ENCODE peak calls at places on chromosomes 13 and 19, in five cellular contexts. K, S, F, G and Q are unnamed samples. For H3K36me3, the result is how much of the 10 kb centered on the place peaks cover.

GRCh38 chr19:12913011-12913561 is 6.0 kb downstream of the SYCE2 start:
- DNase-seq in K (no peak), S (peak), F (no peak), G (peak), Q (peak)

GRCh38 chr19:38210458-38210987 is 13.5 kb downstream of the DPF1 start:
- DNase-seq in K (no peak), S (no peak), F (no peak), G (peak), Q (peak)

GRCh38 chr13:99871249-99871898 is 100.2 kb downstream of the ZIC5 start:
- DNase-seq in K (no peak), S (no peak), F (no peak), G (no peak), Q (no peak)

GRCh38 chr19:56155124-56155687 is 14.1 kb downstream of the ZNF444 start:
- DNase-seq in K (no peak), S (no peak), F (no peak), G (peak), Q (no peak)

GRCh38 chr19:38878575-38879399 is 712 bp upstream of the RINL start:
- DNase-seq in K (no peak), S (no peak), F (no peak), G (no peak), Q (no peak)

GRCh38 chr13:39159971-39160370 is 121.7 kb downstream of the NHLRC3 start:
- DNase-seq in K (no peak), S (no peak), F (no peak), G (no peak), Q (no peak)

GRCh38 chr19:46503848-46504453 is 8.3 kb upstream of the PNMA8B start:
- DNase-seq in K (no peak), S (no peak), F (no peak), G (no peak), Q (no peak)

GRCh38 chr19:17170538-17171297 is 44.4 kb upstream of the USE1 start:
- DNase-seq in K (no peak), S (no peak), F (no peak), G (no peak), Q (no peak)

GRCh38 chr13:79481685-79482052 is 714 bp downstream of the NDFIP2 start:
- DNase-seq in K (peak), S (peak), F (no peak), G (no peak), Q (peak)

GRCh38 chr13:30142502-30143211 is 164.7 kb downstream of the KATNAL1 start:
- DNase-seq in K (no peak), S (peak), F (peak), G (no peak), Q (no peak)

GRCh38 chr19:18773682-18774081 is 17.4 kb downstream of the COMP start:
- DNase-seq in K (no peak), S (no peak), F (no peak), G (no peak), Q (no peak)

GRCh38 chr13:97944396-97945029 is 9.0 kb upstream of the IPO5 start:
- DNase-seq in K (no peak), S (peak), F (no peak), G (no peak), Q (no peak)

GRCh38 chr13:30720470-30720869 is 14.9 kb upstream of the ALOX5AP start:
- DNase-seq in K (no peak), S (no peak), F (peak), G (no peak), Q (no peak)

GRCh38 chr19:34323433-34324204 is 41.4 kb upstream of the GPI start:
- DNase-seq in K (no peak), S (no peak), F (no peak), G (no peak), Q (no peak)

GRCh38 chr19:34321735-34322134 is 43.3 kb upstream of the GPI start:
- DNase-seq in K (no peak), S (no peak), F (no peak), G (no peak), Q (no peak)

GRCh38 chr19:34325961-34326360 is 39.0 kb upstream of the GPI start:
- DNase-seq in K (no peak), S (no peak), F (no peak), G (no peak), Q (no peak)

GRCh38 chr19:34325181-34325580 is 39.8 kb upstream of the GPI start:
- DNase-seq in K (no peak), S (no peak), F (no peak), G (no peak), Q (no peak)

DNA sequence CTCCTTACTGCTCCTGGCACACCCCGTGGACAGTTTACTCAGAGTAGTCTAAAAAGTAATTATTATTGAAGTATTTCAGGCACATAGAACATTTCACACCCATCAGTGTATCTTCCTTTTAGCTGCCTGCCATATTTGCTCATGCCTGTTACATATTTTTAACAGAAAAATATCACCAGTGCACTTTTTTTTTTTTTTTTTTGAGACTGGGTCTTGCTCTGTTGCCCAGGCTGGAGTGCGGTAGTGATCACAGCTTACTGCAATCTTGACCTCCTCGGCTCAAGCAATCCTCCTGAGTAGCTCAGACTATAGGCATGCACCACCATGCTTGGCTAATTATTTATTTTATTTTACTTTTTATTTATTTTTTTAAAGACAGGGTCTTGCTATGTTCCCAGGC is 40.7 kb upstream of the GPI start:
- DNase-seq in K (no peak), S (no peak), F (no peak), G (no peak), Q (no peak)
- H3K36me3 ChIP-seq in K (half or more), S (under half), F (under half), G (half or more), Q (under half)

DNA sequence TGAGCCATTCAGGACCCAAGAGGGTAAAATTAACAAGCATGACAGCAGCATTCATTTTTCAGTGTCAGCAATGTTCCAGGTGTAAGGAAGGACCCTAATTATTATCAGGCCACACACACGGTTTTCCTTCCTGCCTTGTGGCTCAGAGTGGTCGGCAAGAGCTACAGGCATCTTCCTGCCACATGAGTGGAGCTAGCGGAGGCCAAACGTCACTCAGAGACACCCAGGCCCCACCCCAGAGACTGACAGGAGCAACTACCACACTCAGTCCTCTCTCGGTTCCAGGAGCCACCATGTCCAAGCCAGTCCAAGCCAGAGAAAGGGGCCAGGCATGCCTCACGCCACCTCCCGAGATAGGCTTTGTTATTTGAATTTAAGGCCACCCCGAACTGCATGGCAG is 394.9 kb downstream of the FOXO1 start:
- DNase-seq in K (no peak), S (no peak), F (no peak), G (peak), Q (no peak)
- H3K36me3 ChIP-seq in K (under half), S (under half), F (under half), G (under half), Q (under half)

GRCh38 chr19:44232867-44233266 is 20.5 kb downstream of the ZNF227 start:
- DNase-seq in K (no peak), S (no peak), F (no peak), G (no peak), Q (no peak)
- H3K36me3 ChIP-seq in K (half or more), S (half or more), F (under half), G (half or more), Q (under half)

GRCh38 chr19:34365463-34366401 is 736 bp downstream of the GPI start:
- DNase-seq in K (no peak), S (peak), F (peak), G (peak), Q (peak)

GRCh38 chr19:34364830-34365462 is at the start of gene GPI:
- DNase-seq in K (peak), S (peak), F (peak), G (peak), Q (peak)

GRCh38 chr19:34366670-34367423 is 1.9 kb downstream of the GPI start:
- DNase-seq in K (no peak), S (no peak), F (no peak), G (no peak), Q (peak)

GRCh38 chr19:34368338-34368737 is 3.3 kb downstream of the GPI start:
- DNase-seq in K (no peak), S (no peak), F (no peak), G (no peak), Q (no peak)

DNA sequence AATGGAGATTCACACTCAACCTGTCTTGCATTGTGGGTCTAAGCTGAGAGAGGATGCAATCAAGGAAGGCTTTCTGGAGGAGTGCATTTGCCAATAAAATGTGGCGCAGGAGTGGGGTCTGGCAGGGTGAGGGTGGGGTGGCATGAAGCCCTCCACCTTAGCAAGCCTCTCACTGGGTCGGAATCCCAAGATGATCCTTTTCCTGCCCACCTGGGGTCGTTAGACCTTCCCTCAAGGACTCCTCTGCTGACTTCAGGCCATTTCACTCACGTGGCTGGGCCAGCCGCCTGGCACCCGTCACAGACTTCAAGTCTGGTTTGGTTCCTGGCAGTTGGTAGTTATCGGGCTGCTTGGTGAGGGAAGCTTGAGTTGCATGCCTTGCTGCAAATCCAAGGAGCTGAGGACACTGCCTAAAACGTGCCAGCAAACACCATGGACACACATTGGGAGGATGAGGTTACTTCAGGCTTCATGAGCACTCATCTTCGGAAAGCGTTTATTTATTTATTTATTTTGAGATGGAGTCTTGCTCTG is 2.5 kb downstream of the GPI start:
- DNase-seq in K (no peak), S (no peak), F (no peak), G (no peak), Q (no peak)
- H3K36me3 ChIP-seq in K (under half), S (under half), F (under half), G (half or more), Q (under half)

DNA sequence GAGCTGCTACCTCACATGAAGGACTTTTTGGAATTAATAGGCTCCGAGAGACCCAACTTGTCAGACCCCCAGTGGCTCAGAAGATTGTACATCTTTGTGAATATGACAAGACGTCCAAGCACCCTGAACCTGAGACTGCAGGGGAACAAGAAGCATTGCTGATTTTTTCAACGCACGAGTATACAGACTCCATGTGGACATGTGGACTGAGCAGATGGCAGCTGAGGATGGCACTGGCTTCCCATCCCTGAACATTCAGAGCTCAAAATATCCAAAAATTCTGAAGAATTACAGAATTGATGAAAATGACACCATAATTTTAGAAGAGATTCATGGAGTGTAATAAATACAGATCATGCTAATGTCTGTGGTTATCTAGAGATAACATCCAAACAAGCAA is 254.1 kb downstream of the MZT1 start:
- DNase-seq in K (no peak), S (no peak), F (no peak), G (no peak), Q (no peak)
- H3K36me3 ChIP-seq in K (under half), S (under half), F (under half), G (under half), Q (under half)

DNA sequence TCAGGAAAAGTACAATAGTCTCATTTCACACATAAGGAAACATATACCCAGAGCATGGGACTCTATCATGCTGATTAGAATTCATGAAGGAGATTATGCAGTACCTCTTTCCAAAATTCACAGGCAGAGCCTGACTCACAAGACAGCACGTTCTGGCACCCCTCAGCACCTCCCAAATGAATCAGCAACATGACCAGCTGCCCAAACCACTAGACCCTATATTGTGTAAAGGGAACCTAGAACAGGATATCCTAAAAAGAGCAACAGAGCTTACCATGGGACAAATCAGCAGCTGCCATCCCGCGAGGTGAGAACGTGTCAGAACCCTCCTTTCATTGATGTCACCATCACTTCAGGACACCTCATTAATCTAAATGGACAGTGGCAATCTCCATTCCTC is 2.5 kb downstream of the ZNF426 start:
- DNase-seq in K (no peak), S (no peak), F (no peak), G (no peak), Q (no peak)
- H3K36me3 ChIP-seq in K (half or more), S (half or more), F (under half), G (half or more), Q (under half)

DNA sequence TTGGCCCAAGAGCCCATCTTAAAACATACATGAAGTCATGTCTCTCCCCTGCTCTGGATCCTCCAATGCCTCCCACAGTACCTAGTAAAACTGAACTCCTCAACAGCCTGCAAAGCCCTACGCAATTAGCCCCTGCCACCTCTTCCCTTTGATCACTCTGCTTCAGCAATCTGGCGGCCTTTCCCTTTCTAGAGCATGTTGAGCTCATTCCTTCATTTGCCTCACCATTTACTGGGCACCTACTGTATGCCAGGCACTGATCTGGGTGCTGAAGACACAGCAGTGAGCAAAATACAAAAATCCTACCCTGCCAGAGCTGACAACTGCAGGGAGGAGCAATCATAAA is 2.9 kb downstream of the KEAP1 start:
- DNase-seq in K (no peak), S (no peak), F (no peak), G (no peak), Q (no peak)
- H3K36me3 ChIP-seq in K (under half), S (under half), F (under half), G (under half), Q (under half)